ENCODE peak calls at places on chromosomes 6 and 20, in nine cellular contexts. U, Q, J, I, V, F, K, G and Z are unnamed samples.

GRCh38 chr6:41940759-41941279 is 789 bp downstream of the CCND3 start:
- DNase-seq in F (no peak), J (peak; percentile 74), Q (peak; percentile 71), I (peak; percentile 89), G (peak; percentile 76), K (peak; percentile 56), U (peak; percentile 75), V (peak; percentile 44), Z (peak; percentile 43)

GRCh38 chr6:11437824-11438459 is 99.6 kb upstream of the TMEM170B start:
- DNase-seq in V (no peak), Q (no peak), J (no peak), G (no peak), I (no peak), K (no peak), F (no peak), U (no peak), Z (no peak)

GRCh38 chr20:60204601-60205000 is 246.4 kb downstream of the CDH26 start:
- DNase-seq in G (no peak), F (no peak), U (no peak), J (no peak), I (no peak), Q (no peak), K (no peak), V (no peak), Z (no peak)

GRCh38 chr20:37359331-37359730 is 13.4 kb downstream of the SRC start:
- DNase-seq in Q (no peak), I (peak; percentile 30), F (no peak), V (no peak), U (peak; percentile 55), G (no peak), J (peak; percentile 13), K (no peak), Z (no peak)

GRCh38 chr6:148565931-148566663 is 180.7 kb upstream of the UST start:
- DNase-seq in J (peak; percentile 48), Q (peak; percentile 80), U (no peak), G (no peak), K (no peak), F (peak; percentile 13), I (no peak), V (peak; percentile 44), Z (no peak)

GRCh38 chr6:42555477-42556457 is 8.1 kb upstream of the UBR2 start:
- DNase-seq in K (no peak), I (no peak), Q (no peak), U (no peak), V (no peak), G (no peak), J (no peak), F (peak; percentile 33), Z (no peak)

GRCh38 chr6:82980086-82980485 is 85.6 kb downstream of the UBE3D start:
- DNase-seq in V (no peak), J (no peak), G (no peak), I (no peak), U (no peak), K (no peak), F (no peak), Q (no peak), Z (no peak)

GRCh38 chr6:132750455-132751248 is 7.1 kb downstream of the VNN2 start:
- DNase-seq in J (no peak), U (no peak), I (no peak), Q (no peak), F (no peak), V (no peak), G (no peak), K (no peak), Z (no peak)

GRCh38 chr6:37514377-37514776 is 14.7 kb upstream of the CCDC167 start:
- DNase-seq in V (no peak), I (no peak), G (peak; percentile 44), K (no peak), Q (no peak), F (no peak), J (no peak), U (no peak), Z (no peak)

GRCh38 chr20:13402171-13402760 is 181.2 kb downstream of the ISM1 start:
- DNase-seq in F (no peak), I (no peak), U (no peak), V (no peak), J (peak; percentile 28), Q (no peak), K (no peak), G (no peak), Z (no peak)

GRCh38 chr6:52104979-52105378 is 17.6 kb upstream of the PKHD1 start:
- DNase-seq in V (no peak), G (no peak), U (no peak), Q (no peak), K (no peak), J (no peak), I (no peak), F (no peak), Z (no peak)

GRCh38 chr6:96899019-96899418 is 1.3 kb upstream of the NDUFAF4 start:
- DNase-seq in V (no peak), F (peak; percentile 37), J (no peak), K (no peak), U (no peak), G (no peak), I (no peak), Q (no peak), Z (peak; percentile 61)

GRCh38 chr20:50449789-50450492 is 60.2 kb upstream of the PTPN1 start:
- DNase-seq in J (no peak), K (no peak), U (no peak), V (no peak), I (no peak), Q (no peak), F (no peak), G (no peak), Z (no peak)

GRCh38 chr6:2877057-2877882 is 25.8 kb downstream of the SERPINB9 start:
- DNase-seq in V (no peak), U (no peak), J (no peak), K (peak; percentile 55), Q (no peak), F (no peak), I (no peak), G (no peak), Z (no peak)

GRCh38 chr6:89351632-89352328 is 742 bp downstream of the UBE2J1 start:
- DNase-seq in G (no peak), K (no peak), Q (no peak), F (no peak), V (no peak), U (no peak), J (no peak), I (no peak), Z (no peak)

GRCh38 chr6:158554611-158555361 is 5.1 kb upstream of the TMEM181 start:
- DNase-seq in V (no peak), K (no peak), U (no peak), F (no peak), Q (no peak), J (no peak), I (no peak), G (no peak), Z (peak; percentile 12)

GRCh38 chr6:19301980-19302379 is 535.2 kb upstream of the ID4 start:
- DNase-seq in V (no peak), F (no peak), G (no peak), U (no peak), K (no peak), Q (no peak), I (no peak), J (no peak), Z (no peak)

GRCh38 chr6:118594877-118595276 is 46.8 kb downstream of the PLN start:
- DNase-seq in U (no peak), I (no peak), V (no peak), G (no peak), F (no peak), Q (no peak), K (no peak), J (no peak), Z (no peak)

GRCh38 chr6:30635834-30636233 is 9.2 kb downstream of the ATAT1 start:
- DNase-seq in Q (no peak), G (no peak), K (no peak), F (no peak), J (no peak), I (no peak), U (no peak), V (no peak), Z (no peak)

GRCh38 chr6:44202972-44203750 is 13.6 kb upstream of the MYMX start:
- DNase-seq in V (no peak), G (no peak), Q (no peak), F (no peak), J (no peak), U (no peak), I (no peak), K (no peak), Z (no peak)

GRCh38 chr6:161116554-161117328 is 125.2 kb downstream of the MAP3K4 start:
- DNase-seq in Q (no peak), U (no peak), F (no peak), J (no peak), K (no peak), G (no peak), V (no peak), I (no peak), Z (no peak)

GRCh38 chr20:38799248-38799647 is 6.2 kb upstream of the PPP1R16B start:
- DNase-seq in J (peak; percentile 29), U (no peak), K (no peak), G (no peak), I (no peak), V (no peak), F (no peak), Q (no peak), Z (no peak)

GRCh38 chr6:76881414-76881813 is 581.9 kb downstream of the HTR1B start:
- DNase-seq in V (no peak), U (no peak), F (no peak), I (no peak), Q (no peak), K (no peak), J (no peak), G (no peak), Z (no peak)

GRCh38 chr6:76876922-76877553 is 586.3 kb downstream of the HTR1B start:
- DNase-seq in F (no peak), V (peak; percentile 54), Q (no peak), G (no peak), K (no peak), I (no peak), U (no peak), J (no peak), Z (peak; percentile 82)
- TF ChIP-seq CTCF in F (peak; percentile 50), V (no peak), Q (peak; percentile 39), G (no peak), K (no peak), I (no peak), U (no peak), J (no peak), Z (peak; percentile 35)

GRCh38 chr6:501891-502601 is 110.5 kb downstream of the IRF4 start:
- DNase-seq in F (no peak), I (peak; percentile 82), K (no peak), U (no peak), J (no peak), V (no peak), Q (no peak), G (peak; percentile 46), Z (no peak)
- H3K4me3 ChIP-seq in F (no peak overlapping the region), I (peak overlapping the region; percentile 32), K (no peak overlapping the region), U (no peak overlapping the region), J (no peak overlapping the region), V (peak overlapping the region; percentile 3), Q (no peak overlapping the region), G (peak overlapping the region; percentile 41), Z (no peak overlapping the region)

GRCh38 chr20:54133434-54134427 is 40.1 kb downstream of the CYP24A1 start:
- DNase-seq in F (peak; percentile 63), Q (no peak), J (no peak), I (no peak), V (no peak), K (no peak), G (no peak), U (no peak), Z (no peak)
- H3K27ac ChIP-seq in F (peak overlapping the region; percentile 98), Q (no peak overlapping the region), J (peak overlapping the region; percentile 51), I (no peak overlapping the region), V (no peak overlapping the region), K (peak overlapping the region; percentile 1), G (no peak overlapping the region), U (no peak overlapping the region), Z (no peak overlapping the region)

GRCh38 chr20:35604444-35604750 is 11.2 kb upstream of the SPAG4 start:
- DNase-seq in V (peak; percentile 51), F (no peak), G (no peak), U (peak; percentile 60), I (peak; percentile 66), Q (peak; percentile 57), J (no peak), K (no peak), Z (no peak)
- TF ChIP-seq CTCF in V (no peak), F (peak; percentile 62), G (no peak), U (no peak), I (peak; percentile 38), Q (no peak), J (no peak), K (no peak), Z (no peak)